ENCODE peak calls at places on chromosomes 16 and 17, in five cellular contexts. G is HepG2, T is HCT116, O is H1, X is GM12878. J is an unnamed sample.

GRCh38 chr17:27551701-27552466 is 79.1 kb upstream of the LGALS9 start:
- DNase-seq in X (no peak), O (no peak), T (peak), G (peak), J (no peak)

GRCh38 chr17:1008008-1008761 is 11.3 kb downstream of the TIMM22 start:
- DNase-seq in G (no peak), O (no peak), T (no peak), X (no peak), J (no peak)

GRCh38 chr17:62892870-62893338 is 73.1 kb upstream of the TANC2 start:
- DNase-seq in T (no peak), O (no peak), X (no peak), G (peak), J (no peak)

GRCh38 chr17:64147110-64148016 is 17.4 kb upstream of the ERN1 start:
- DNase-seq in T (no peak), X (no peak), G (peak), O (no peak), J (no peak)

GRCh38 chr17:7623661-7624060 is 4.0 kb downstream of the SAT2 start:
- DNase-seq in G (no peak), T (no peak), O (no peak), X (no peak), J (no peak)

GRCh38 chr17:2137342-2138098 is 82.6 kb downstream of the HIC1 start:
- DNase-seq in T (peak), O (peak), X (peak), G (no peak), J (peak)

GRCh38 chr16:87608400-87608985 is 6.2 kb downstream of the JPH3 start:
- DNase-seq in O (peak), G (peak), T (no peak), X (no peak), J (peak)

GRCh38 chr17:52930581-52930980 is 772.1 kb upstream of the CA10 start:
- DNase-seq in X (no peak), T (no peak), G (no peak), O (no peak), J (no peak)

GRCh38 chr17:76883744-76884525 is 15.7 kb downstream of the MGAT5B start:
- DNase-seq in T (no peak), X (no peak), O (no peak), G (no peak), J (no peak)

GRCh38 chr17:67531291-67531690 is 154.2 kb downstream of the PITPNC1 start:
- DNase-seq in X (no peak), G (no peak), O (peak), T (no peak), J (no peak)

GRCh38 chr16:67517178-67517492 is 11.5 kb upstream of the RIPOR1 start:
- DNase-seq in O (no peak), X (no peak), T (no peak), G (no peak), J (no peak)

GRCh38 chr16:47492036-47492427 is 30.9 kb downstream of the PHKB start:
- DNase-seq in X (no peak), G (no peak), O (no peak), T (no peak), J (peak)

GRCh38 chr16:88378836-88379693 is 3.7 kb upstream of the ZNF469 start:
- DNase-seq in T (no peak), X (no peak), G (no peak), O (no peak), J (no peak)

GRCh38 chr17:75773808-75774470 is 8.9 kb upstream of the GALK1 start:
- DNase-seq in G (no peak), T (no peak), X (no peak), O (peak), J (no peak)

DNA sequence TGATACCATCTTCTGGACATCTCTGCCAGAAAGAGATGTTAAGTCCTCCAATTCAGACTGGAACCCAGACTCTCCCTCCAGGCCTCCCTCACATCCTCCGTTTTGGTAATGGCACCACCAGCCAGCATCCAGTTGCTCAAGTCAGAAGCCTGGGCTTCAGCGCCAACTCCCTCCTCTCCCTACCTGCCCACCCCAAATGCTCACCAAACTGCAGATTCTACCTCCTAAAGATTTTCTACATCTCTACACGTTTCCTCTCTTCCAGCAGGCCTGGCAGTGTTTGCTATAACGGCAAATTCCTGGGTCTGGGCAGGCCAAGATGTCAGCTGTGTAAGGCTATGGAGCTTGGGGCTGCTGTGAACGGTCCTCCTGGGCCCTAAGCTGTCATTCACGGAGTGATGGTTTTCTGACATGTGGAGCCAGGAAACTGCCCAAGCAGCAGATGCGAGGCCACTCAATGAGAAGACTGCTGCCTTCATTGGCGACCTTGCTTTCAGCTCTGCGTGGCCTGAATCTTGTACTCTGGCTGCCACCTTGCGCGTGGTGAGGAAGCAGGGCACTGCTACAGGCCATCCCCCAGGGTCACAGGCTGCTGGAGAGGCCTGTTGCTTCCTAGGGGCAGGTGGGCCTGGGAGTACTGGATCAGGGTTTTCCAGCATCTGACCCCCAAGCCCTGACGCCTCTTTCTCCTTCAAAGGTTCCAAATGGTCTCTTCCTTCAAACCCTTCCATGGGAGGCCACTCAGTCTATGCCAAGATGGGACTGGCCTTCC is 37.7 kb downstream of the TBX4 start:
- DNase-seq in G (no peak), O (no peak), T (no peak), X (no peak), J (no peak)
- H3K9ac ChIP-seq in G (peak), O (no peak), T (no peak), X (no peak), J (no peak)

GRCh38 chr16:58518083-58518979 is 3.0 kb downstream of the SETD6 start:
- DNase-seq in G (no peak), X (peak), O (no peak), T (no peak), J (no peak)

GRCh38 chr16:58515125-58515870 is at the start of gene SETD6:
- DNase-seq in O (peak), G (peak), T (peak), X (no peak), J (peak)

GRCh38 chr16:58513874-58514273 is 1.4 kb upstream of the SETD6 start:
- DNase-seq in T (no peak), G (peak), O (no peak), X (no peak), J (no peak)

GRCh38 chr16:58516768-58517107 is 1.4 kb downstream of the SETD6 start:
- DNase-seq in G (no peak), X (no peak), T (no peak), O (no peak), J (no peak)

GRCh38 chr16:58515871-58516767 is 802 bp downstream of the SETD6 start:
- DNase-seq in G (peak), X (no peak), O (peak), T (no peak), J (no peak)
- TF ChIP-seq ZNF274 in G (no peak), X (no peak), O (no peak), T (no peak), J (no peak)

GRCh38 chr16:59527206-59527997 is 793.3 kb upstream of the GOT2 start:
- DNase-seq in O (no peak), G (no peak), X (no peak), T (no peak), J (no peak)
- TF ChIP-seq YY1 in O (no peak), G (no peak), X (no peak), T (no peak), J (no peak)

DNA sequence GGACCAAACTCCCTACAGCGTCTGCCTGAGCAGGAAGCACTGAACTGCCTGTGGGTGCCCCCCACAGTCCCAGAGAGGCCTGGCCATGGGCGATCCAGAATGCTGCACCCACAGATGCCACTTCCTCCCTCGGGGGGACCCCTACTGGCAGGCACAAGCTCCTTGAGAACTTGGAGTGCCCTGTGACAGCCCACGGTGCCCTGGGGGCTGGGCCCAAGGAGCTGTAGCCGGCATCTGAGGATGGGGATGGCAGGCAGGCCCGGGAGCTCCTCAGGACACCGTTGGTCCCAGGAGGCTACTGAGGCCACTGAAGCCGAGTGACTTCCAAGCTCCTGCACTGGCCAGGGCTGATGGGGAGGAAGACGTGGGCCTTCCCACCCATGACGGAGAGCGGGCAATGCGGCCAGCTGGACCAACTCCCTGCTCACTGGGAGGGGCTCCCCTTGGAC is 15.1 kb upstream of the RASD1 start:
- DNase-seq in G (no peak), X (no peak), T (no peak), O (no peak), J (no peak)
- H3K9ac ChIP-seq in G (no peak), X (no peak), T (no peak), O (no peak), J (no peak)

GRCh38 chr17:15651001-15651582 is 31.6 kb upstream of the FBXW10B start:
- DNase-seq in O (no peak), X (no peak), T (no peak), G (no peak), J (no peak)

GRCh38 chr17:15649861-15650391 is 30.4 kb upstream of the FBXW10B start:
- DNase-seq in T (peak), G (no peak), O (no peak), X (no peak), J (no peak)

GRCh38 chr17:15648384-15648783 is 28.9 kb upstream of the FBXW10B start:
- DNase-seq in G (no peak), O (no peak), T (no peak), X (no peak), J (no peak)

GRCh38 chr17:15652960-15653359 is 31.2 kb downstream of the TRIM16 start:
- DNase-seq in T (no peak), X (no peak), G (no peak), O (no peak), J (no peak)

DNA sequence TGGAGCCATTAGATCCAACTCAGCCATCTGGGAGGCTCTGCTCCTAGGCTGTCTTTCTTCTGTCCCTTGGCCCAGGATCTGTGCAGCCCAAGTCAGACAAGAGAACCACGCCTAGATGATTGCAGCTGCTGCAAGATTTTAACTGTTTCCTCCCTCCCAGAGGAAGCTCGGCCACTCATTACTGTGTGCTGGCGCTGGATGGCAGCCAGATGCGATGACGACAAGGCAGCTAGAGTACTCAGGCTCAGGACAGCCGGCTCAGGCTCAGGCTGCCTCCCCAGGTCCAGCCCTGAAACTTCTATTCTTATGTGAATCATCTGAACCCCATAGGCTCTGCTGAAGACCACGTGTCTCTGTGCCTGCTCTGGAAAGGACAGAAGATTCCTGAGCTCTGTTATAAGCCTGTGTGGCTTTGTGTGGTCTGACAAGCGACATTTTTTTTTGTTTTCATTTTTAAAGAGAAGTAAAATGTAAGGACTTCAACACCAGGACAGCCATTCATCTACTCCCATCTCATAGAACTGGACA is 32.1 kb upstream of the FBXW10B start:
- DNase-seq in O (no peak), X (peak), G (peak), T (peak), J (peak)
- TF ChIP-seq ZNF274 in O (no peak), X (no peak), G (no peak), T (no peak), J (no peak)

DNA sequence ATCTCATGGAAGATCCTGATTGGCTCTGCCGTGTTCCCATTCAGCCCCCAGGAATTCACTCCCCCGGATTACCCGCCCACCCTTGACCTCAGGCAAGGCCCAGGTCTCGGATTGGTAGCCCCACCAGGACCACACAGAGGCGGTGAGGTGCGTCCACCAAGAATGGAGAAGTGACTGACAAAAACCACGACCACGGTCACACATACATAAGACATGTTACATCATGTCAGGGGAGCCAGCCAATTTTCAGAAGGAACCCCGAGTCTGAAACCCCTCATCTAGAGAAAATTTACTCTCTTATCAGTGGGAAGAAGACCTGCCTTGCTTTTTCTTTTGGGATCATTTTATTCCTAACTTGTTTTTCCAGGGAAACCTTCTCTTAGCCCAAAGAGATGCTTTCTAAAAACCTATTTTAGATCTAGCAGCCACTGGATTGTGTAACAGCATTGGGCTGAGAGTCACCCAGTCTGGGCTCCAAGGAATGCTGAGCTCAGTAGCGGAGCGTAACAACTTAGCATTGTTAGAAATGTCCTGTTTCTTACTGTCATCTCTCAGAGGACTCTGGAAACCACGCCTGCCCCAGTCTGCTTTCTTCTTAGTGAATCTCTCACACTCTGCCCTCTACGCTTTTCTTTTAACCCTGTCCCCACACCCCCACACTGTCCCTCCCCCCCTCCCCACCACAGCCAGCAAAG is 164.1 kb downstream of the CMIP start:
- DNase-seq in X (no peak), O (no peak), G (no peak), T (no peak), J (no peak)
- TF ChIP-seq YY1 in X (no peak), O (no peak), G (no peak), T (no peak), J (no peak)

GRCh38 chr17:78044280-78044835 is 84.2 kb downstream of the TMC6 start:
- DNase-seq in X (no peak), O (no peak), T (peak), G (no peak), J (no peak)

GRCh38 chr17:78049609-78050008 is 78.9 kb downstream of the TMC6 start:
- DNase-seq in G (no peak), O (no peak), X (no peak), T (no peak), J (no peak)

GRCh38 chr17:78045316-78045715 is 83.2 kb downstream of the TMC6 start:
- DNase-seq in O (no peak), G (no peak), X (no peak), T (no peak), J (no peak)

GRCh38 chr17:78048346-78049292 is 79.9 kb downstream of the TMC6 start:
- DNase-seq in X (no peak), G (no peak), O (no peak), T (no peak), J (no peak)

DNA sequence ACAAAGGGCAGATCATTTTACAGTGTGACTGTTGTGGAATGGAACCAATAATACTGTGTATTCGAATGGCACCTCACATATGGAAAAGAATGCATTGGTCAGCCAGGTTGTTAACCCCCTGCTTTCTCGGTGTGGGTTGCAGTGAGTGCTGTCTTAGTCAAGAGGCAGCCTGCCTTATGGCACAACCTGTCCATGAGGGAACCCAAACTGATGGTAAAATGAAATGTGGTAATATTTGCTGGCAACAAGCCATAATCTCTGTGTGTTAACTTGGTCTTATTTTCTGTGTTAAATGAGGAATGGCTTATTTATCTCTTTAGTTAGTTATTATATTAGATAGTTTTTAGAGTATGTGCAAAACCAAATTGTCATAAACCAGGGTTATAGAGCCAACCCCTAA is 81.6 kb downstream of the TMC6 start:
- DNase-seq in O (no peak), T (no peak), G (no peak), X (no peak), J (no peak)
- H3K9ac ChIP-seq in O (no peak), T (no peak), G (no peak), X (no peak), J (no peak)

DNA sequence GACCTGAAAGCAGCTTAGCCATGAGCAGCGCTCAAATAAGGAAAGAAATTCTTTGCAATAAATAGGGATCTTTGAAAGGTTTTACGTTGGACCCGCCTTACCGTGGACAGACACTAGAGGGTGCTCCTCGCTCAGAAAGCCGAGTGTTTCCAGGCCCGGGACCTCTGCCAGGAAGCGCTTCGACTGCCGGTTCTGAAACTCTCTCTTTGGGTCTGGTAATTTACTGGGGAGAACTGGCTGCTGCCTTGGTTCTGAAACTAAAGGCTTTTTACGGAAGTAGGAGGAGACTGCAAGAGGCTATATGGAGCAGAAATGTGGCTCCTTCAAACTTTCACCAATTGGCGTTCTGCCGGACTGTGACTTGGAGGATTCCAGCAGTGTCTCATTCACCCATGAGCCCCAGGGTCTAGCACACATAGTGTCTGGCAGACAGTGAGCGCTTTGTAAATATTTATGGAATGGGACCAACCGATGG is 45.6 kb upstream of the HOXB9 start:
- DNase-seq in X (no peak), G (peak), T (peak), O (peak), J (peak)
- TF ChIP-seq ZNF274 in X (no peak), G (no peak), T (no peak), O (no peak), J (no peak)

DNA sequence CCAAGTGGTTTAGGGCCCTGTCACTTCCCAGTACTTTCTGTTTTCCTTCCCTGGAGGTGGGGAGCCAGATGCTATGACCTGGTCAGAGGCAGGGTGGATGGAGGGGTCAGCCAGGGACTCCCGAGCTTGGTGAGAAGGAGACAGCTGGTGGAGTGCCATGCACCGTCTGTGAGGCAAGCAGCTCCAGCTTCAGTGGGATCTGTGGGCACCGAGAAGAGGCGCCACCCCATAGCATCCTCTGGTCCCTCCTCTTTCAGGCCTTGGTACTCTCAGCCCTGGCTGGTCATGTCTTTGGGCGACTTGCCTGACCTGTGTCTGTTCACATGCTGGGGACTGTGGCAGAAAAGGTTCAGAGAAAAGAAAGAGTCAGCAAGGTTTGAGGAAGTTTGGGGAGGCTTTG is 299.3 kb upstream of the N4BP1 start:
- DNase-seq in X (no peak), O (no peak), T (no peak), G (no peak), J (no peak)
- TF ChIP-seq YY1 in X (no peak), O (no peak), T (no peak), G (no peak), J (no peak)